ENCODE peak calls at places on chromosomes 5 and 9, in four cellular contexts. One of them, this sample, is unnamed.
A peak's percentile ranks its signal among the peaks of the same experiment; 100 is the strongest.

GRCh38 chr9:90906316-90907055 is 104.9 kb downstream of the SYK start:
- DNase-seq in SK-N-SH: no peak
- DNase-seq in H1: no peak
- DNase-seq in K562: no peak
- DNase-seq in this sample: no peak

GRCh38 chr5:171457208-171457981 is 37.9 kb downstream of the FGF18 start:
- DNase-seq in SK-N-SH: no peak
- DNase-seq in H1: no peak
- DNase-seq in K562: peak; percentile 50
- DNase-seq in this sample: no peak

GRCh38 chr9:96441798-96442445 is 8.0 kb upstream of the HABP4 start:
- DNase-seq in SK-N-SH: no peak
- DNase-seq in H1: no peak
- DNase-seq in K562: peak; percentile 30
- DNase-seq in this sample: no peak

GRCh38 chr5:36374275-36374862 is 72.7 kb upstream of the RANBP3L start:
- DNase-seq in SK-N-SH: no peak
- DNase-seq in H1: no peak
- DNase-seq in K562: no peak
- DNase-seq in this sample: no peak

GRCh38 chr9:125142560-125143376 is 560 bp downstream of the SCAI start:
- DNase-seq in SK-N-SH: no peak
- DNase-seq in H1: no peak
- DNase-seq in K562: no peak
- DNase-seq in this sample: no peak

GRCh38 chr5:163563112-163563511 is 57.7 kb downstream of the MAT2B start:
- DNase-seq in SK-N-SH: no peak
- DNase-seq in H1: no peak
- DNase-seq in K562: no peak
- DNase-seq in this sample: no peak

GRCh38 chr5:157189223-157189622 is 8.6 kb downstream of the ITK start:
- DNase-seq in SK-N-SH: no peak
- DNase-seq in H1: no peak
- DNase-seq in K562: no peak
- DNase-seq in this sample: no peak

GRCh38 chr9:110444911-110445310 is 107.2 kb upstream of the TXNDC8 start:
- DNase-seq in SK-N-SH: no peak
- DNase-seq in H1: no peak
- DNase-seq in K562: no peak
- DNase-seq in this sample: no peak

GRCh38 chr5:77012601-77013000 is 17.6 kb upstream of the AGGF1 start:
- DNase-seq in SK-N-SH: no peak
- DNase-seq in H1: no peak
- DNase-seq in K562: no peak
- DNase-seq in this sample: no peak

GRCh38 chr5:92641031-92641962 is 939.7 kb downstream of the NR2F1-AS1 start:
- DNase-seq in SK-N-SH: peak; percentile 50
- DNase-seq in H1: no peak
- DNase-seq in K562: no peak
- DNase-seq in this sample: no peak

GRCh38 chr9:112065781-112066606 is 109.1 kb downstream of the SUSD1 start:
- DNase-seq in SK-N-SH: no peak
- DNase-seq in H1: no peak
- DNase-seq in K562: no peak
- DNase-seq in this sample: no peak
- TF ChIP-seq NRF1 in SK-N-SH: no peak
- TF ChIP-seq NRF1 in H1: no peak
- TF ChIP-seq NRF1 in K562: no peak
- TF ChIP-seq NRF1 in this sample: no peak

GRCh38 chr5:138353550-138353893 is 1.0 kb downstream of the KDM3B start:
- DNase-seq in SK-N-SH: peak; percentile 37
- DNase-seq in H1: no peak
- DNase-seq in K562: no peak
- DNase-seq in this sample: no peak
- TF ChIP-seq NRF1 in SK-N-SH: no peak
- TF ChIP-seq NRF1 in H1: no peak
- TF ChIP-seq NRF1 in K562: no peak
- TF ChIP-seq NRF1 in this sample: no peak

GRCh38 chr5:10140195-10140973 is 109.3 kb downstream of the ATPSCKMT start:
- DNase-seq in SK-N-SH: peak; percentile 30
- DNase-seq in H1: no peak
- DNase-seq in K562: no peak
- DNase-seq in this sample: no peak
- TF ChIP-seq NRF1 in SK-N-SH: no peak
- TF ChIP-seq NRF1 in H1: no peak
- TF ChIP-seq NRF1 in K562: no peak
- TF ChIP-seq NRF1 in this sample: no peak

DNA sequence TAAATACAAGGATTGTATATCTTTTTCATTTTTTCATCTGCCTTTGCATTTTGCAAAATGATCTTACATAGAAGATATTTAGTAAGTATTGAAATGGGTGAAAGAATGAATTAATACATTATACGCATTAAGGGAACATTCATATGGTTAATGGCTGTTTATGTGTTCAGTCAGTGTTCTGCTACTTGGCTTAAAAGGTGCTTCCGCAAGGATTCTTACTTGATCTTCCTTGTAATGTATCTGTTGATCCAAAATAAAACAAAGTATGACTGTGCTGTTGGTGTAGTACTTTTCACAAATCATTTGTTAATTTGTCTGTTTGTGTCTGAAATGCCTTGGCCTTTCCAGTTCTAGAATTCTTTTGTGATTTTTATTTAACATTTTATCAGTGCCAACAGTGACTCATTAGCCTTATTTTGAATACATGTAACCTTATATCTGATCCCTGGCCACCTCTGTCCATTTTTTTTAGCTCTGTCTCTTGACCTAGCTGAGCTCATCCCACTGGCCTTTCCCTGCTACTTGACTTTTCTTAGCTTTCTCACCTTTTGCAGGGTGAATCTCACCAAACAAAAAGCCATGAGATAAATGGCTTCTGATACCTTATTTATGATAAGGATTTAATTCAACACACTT is 340.1 kb downstream of the KDM4C start:
- DNase-seq in SK-N-SH: no peak
- DNase-seq in H1: no peak
- DNase-seq in K562: no peak
- DNase-seq in this sample: no peak
- TF ChIP-seq NRF1 in SK-N-SH: no peak
- TF ChIP-seq NRF1 in H1: no peak
- TF ChIP-seq NRF1 in K562: no peak
- TF ChIP-seq NRF1 in this sample: no peak

GRCh38 chr9:120741701-120742100 is 27.4 kb upstream of the MEGF9 start:
- DNase-seq in SK-N-SH: no peak
- DNase-seq in H1: no peak
- DNase-seq in K562: no peak
- DNase-seq in this sample: no peak

GRCh38 chr9:120740135-120740534 is 25.9 kb upstream of the MEGF9 start:
- DNase-seq in SK-N-SH: no peak
- DNase-seq in H1: no peak
- DNase-seq in K562: no peak
- DNase-seq in this sample: no peak

GRCh38 chr9:120737411-120737810 is 23.1 kb upstream of the MEGF9 start:
- DNase-seq in SK-N-SH: no peak
- DNase-seq in H1: no peak
- DNase-seq in K562: no peak
- DNase-seq in this sample: no peak

GRCh38 chr9:120745278-120745677 is 31.0 kb upstream of the MEGF9 start:
- DNase-seq in SK-N-SH: no peak
- DNase-seq in H1: no peak
- DNase-seq in K562: no peak
- DNase-seq in this sample: no peak

DNA sequence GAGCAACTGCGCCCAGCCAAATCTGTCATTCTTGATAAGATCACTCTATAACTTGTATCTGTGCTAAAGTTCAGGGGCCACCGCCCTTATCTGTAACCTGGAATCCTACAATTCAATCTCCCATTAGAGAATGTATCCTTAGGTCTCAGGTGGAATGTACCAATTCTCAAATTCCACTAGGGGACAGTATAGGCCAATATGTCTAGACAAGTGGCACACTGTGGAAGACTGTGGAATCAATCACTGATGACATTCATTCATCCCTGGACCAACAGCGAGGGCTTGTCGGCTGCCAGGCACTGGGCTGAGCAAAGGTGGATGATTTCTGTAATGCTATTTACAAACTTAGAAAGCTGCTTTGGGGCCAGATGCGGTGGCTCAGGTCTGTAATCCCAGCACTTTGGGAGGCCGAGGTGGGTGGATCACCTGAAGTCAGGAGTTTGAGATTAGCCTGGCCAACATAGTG is 28.7 kb upstream of the MEGF9 start:
- DNase-seq in SK-N-SH: peak; percentile 71
- DNase-seq in H1: no peak
- DNase-seq in K562: peak; percentile 38
- DNase-seq in this sample: no peak
- TF ChIP-seq NRF1 in SK-N-SH: no peak
- TF ChIP-seq NRF1 in H1: no peak
- TF ChIP-seq NRF1 in K562: no peak
- TF ChIP-seq NRF1 in this sample: no peak

GRCh38 chr9:98732091-98732490 is 23.4 kb upstream of the GABBR2 start:
- DNase-seq in SK-N-SH: no peak
- DNase-seq in H1: no peak
- DNase-seq in K562: no peak
- DNase-seq in this sample: no peak
- TF ChIP-seq NRF1 in SK-N-SH: no peak
- TF ChIP-seq NRF1 in H1: no peak
- TF ChIP-seq NRF1 in K562: no peak
- TF ChIP-seq NRF1 in this sample: no peak

DNA sequence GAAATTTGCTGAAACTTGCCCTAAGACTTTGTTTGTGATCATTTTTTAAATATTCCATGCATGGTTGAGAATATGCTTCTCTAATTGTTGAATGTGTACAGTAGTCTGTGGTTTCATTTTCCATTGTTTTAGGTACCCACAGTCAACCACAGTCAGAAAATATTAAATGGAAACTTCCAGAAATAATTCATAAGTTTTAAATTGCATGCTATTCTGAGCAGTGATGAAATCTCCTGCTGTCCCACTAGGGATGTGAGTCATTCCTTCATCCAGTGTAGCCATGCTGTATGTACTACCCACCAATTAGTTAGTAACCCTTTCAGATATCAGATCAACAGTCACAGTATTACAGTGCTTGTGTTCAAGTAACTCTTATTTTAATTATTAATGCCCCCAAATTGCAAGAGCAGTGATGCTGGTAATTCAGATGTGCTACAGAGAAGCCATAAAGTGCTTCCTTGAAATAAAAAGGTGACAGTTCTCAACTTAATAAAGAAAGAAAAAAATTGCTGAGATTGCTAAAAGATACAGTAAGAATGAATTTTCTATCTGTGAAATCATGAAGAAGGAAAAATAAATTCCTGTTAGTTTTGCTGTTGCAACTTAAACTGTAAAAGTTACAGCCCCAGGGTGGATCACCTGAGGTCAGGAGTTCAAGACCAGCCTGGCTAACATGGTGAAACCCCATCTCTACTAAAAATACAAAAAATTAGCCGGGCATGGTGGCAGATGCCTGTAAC is 79.9 kb upstream of the FBXL17 start:
- DNase-seq in SK-N-SH: no peak
- DNase-seq in H1: no peak
- DNase-seq in K562: no peak
- DNase-seq in this sample: no peak
- TF ChIP-seq NRF1 in SK-N-SH: no peak
- TF ChIP-seq NRF1 in H1: no peak
- TF ChIP-seq NRF1 in K562: no peak
- TF ChIP-seq NRF1 in this sample: no peak

GRCh38 chr9:22053178-22053577 is 44.1 kb upstream of the CDKN2B start:
- DNase-seq in SK-N-SH: no peak
- DNase-seq in H1: no peak
- DNase-seq in K562: no peak
- DNase-seq in this sample: no peak

GRCh38 chr9:22050924-22051323 is 41.8 kb upstream of the CDKN2B start:
- DNase-seq in SK-N-SH: no peak
- DNase-seq in H1: no peak
- DNase-seq in K562: no peak
- DNase-seq in this sample: no peak

GRCh38 chr9:22054076-22054475 is 45.0 kb upstream of the CDKN2B start:
- DNase-seq in SK-N-SH: no peak
- DNase-seq in H1: no peak
- DNase-seq in K562: no peak
- DNase-seq in this sample: no peak

GRCh38 chr9:22054529-22054928 is 45.4 kb upstream of the CDKN2B start:
- DNase-seq in SK-N-SH: no peak
- DNase-seq in H1: no peak
- DNase-seq in K562: no peak
- DNase-seq in this sample: no peak

GRCh38 chr9:22052376-22052945 is 43.4 kb upstream of the CDKN2B start:
- DNase-seq in SK-N-SH: no peak
- DNase-seq in H1: no peak
- DNase-seq in K562: no peak
- DNase-seq in this sample: no peak
- TF ChIP-seq NRF1 in SK-N-SH: no peak
- TF ChIP-seq NRF1 in H1: no peak
- TF ChIP-seq NRF1 in K562: no peak
- TF ChIP-seq NRF1 in this sample: no peak